ENCODE peak calls at places on chromosomes 1 and 21, in five cellular contexts. F is stimulated activated CD8-positive, alpha-beta memory T cell treated with anti-CD3 and anti-CD28 coated beads, Interleukin-7, amount 100 ng/mL, for 1 hour; Y is activated T-cell treated with anti-CD3 and anti-CD28 coated beads, Interleukin-2, amount 50 U/mL, for 72 hours; I is HT-29; V is cardiac septum. X is an unnamed sample.

GRCh38 chr1:44713321-44713781 is 17.6 kb downstream of the RNU5D-1 start:
- DNase-seq in Y (no peak), V (no peak), F (no peak), I (peak; percentile 45), X (no peak)

GRCh38 chr1:13792429-13792828 is 92.4 kb downstream of the PRDM2 start:
- DNase-seq in V (no peak), F (no peak), Y (no peak), I (no peak), X (no peak)

GRCh38 chr21:33993286-33994231 is 78.0 kb upstream of the ATP5PO start:
- DNase-seq in V (no peak), F (no peak), Y (no peak), I (peak; percentile 14), X (no peak)

GRCh38 chr21:31182231-31183129 is 144.2 kb upstream of the KRTAP19-8 start:
- DNase-seq in I (no peak), V (no peak), F (no peak), Y (peak; percentile 63), X (no peak)

GRCh38 chr21:39175154-39175553 is 8.1 kb downstream of the PSMG1 start:
- DNase-seq in F (no peak), I (peak; percentile 46), V (no peak), Y (no peak), X (no peak)

GRCh38 chr1:198267921-198268320 is 111.1 kb downstream of the NEK7 start:
- DNase-seq in Y (no peak), V (no peak), I (no peak), F (no peak), X (no peak)

GRCh38 chr1:91889717-91890459 is 3.9 kb upstream of the TGFBR3 start:
- DNase-seq in V (no peak), F (no peak), Y (no peak), I (peak; percentile 71), X (no peak)

GRCh38 chr1:15173863-15174614 is 20.5 kb downstream of the TMEM51 start:
- DNase-seq in I (peak; percentile 69), Y (no peak), F (no peak), V (no peak), X (no peak)

GRCh38 chr1:7248402-7248805 is 463.1 kb downstream of the CAMTA1 start:
- DNase-seq in I (no peak), F (no peak), V (no peak), Y (no peak), X (no peak)

GRCh38 chr1:114033219-114033706 is 54.0 kb downstream of the OLFML3 start:
- DNase-seq in F (no peak), V (no peak), Y (no peak), I (peak; percentile 32), X (no peak)

GRCh38 chr1:107389410-107390075 is 248.7 kb downstream of the NTNG1 start:
- DNase-seq in Y (no peak), V (no peak), I (no peak), F (no peak), X (no peak)

GRCh38 chr1:209651148-209651547 is 1.1 kb downstream of the LAMB3 start:
- DNase-seq in Y (peak; percentile 83), I (peak; percentile 85), F (no peak), V (peak; percentile 88), X (no peak)

GRCh38 chr1:111208921-111209320 is 8.5 kb upstream of the DENND2D start:
- DNase-seq in V (no peak), I (no peak), F (no peak), Y (no peak), X (no peak)

GRCh38 chr1:202811296-202812175 is 782 bp downstream of the PCAT6 start:
- DNase-seq in F (no peak), I (no peak), V (no peak), Y (no peak), X (no peak)

GRCh38 chr1:175649416-175649815 is 94.0 kb downstream of the TNR start:
- DNase-seq in I (no peak), F (no peak), V (no peak), Y (no peak), X (no peak)

GRCh38 chr1:244730153-244730933 is 77.4 kb downstream of the DESI2 start:
- DNase-seq in Y (peak; percentile 53), F (no peak), V (no peak), I (no peak), X (no peak)